ENCODE peak calls at places on chromosomes 16 and 17, in eight cellular contexts. I, U, A, N, R, Y, G and X are unnamed samples.

GRCh38 chr16:88977028-88977844 is at the start of gene CBFA2T3:
- DNase-seq in I (no peak), U (no peak), A (peak), N (no peak), R (peak), Y (peak), G (peak), X (peak)

GRCh38 chr17:12549499-12549901 is 116.2 kb upstream of the MYOCD start:
- DNase-seq in I (no peak), U (no peak), A (no peak), N (no peak), R (no peak), Y (no peak), G (no peak), X (no peak)

GRCh38 chr16:59614466-59615240 is 880.5 kb upstream of the GOT2 start:
- DNase-seq in I (no peak), U (no peak), A (no peak), N (no peak), R (no peak), Y (no peak), G (no peak), X (no peak)

GRCh38 chr16:70428178-70428998 is 10.5 kb downstream of the ST3GAL2 start:
- DNase-seq in I (peak), U (peak), A (peak), N (no peak), R (peak), Y (peak), G (peak), X (peak)

GRCh38 chr16:85239239-85239638 is 127.0 kb upstream of the CIBAR2 start:
- DNase-seq in I (no peak), U (no peak), A (no peak), N (no peak), R (no peak), Y (no peak), G (no peak), X (peak)

GRCh38 chr17:76772842-76773521 is 35.1 kb downstream of the MFSD11 start:
- DNase-seq in I (peak), U (no peak), A (no peak), N (no peak), R (peak), Y (no peak), G (no peak), X (no peak)

GRCh38 chr16:48911700-48912099 is 301.7 kb upstream of the N4BP1 start:
- DNase-seq in I (no peak), U (peak), A (no peak), N (no peak), R (peak), Y (no peak), G (no peak), X (no peak)

GRCh38 chr16:87344931-87345631 is 27.9 kb upstream of the C16orf95 start:
- DNase-seq in I (no peak), U (peak), A (peak), N (no peak), R (no peak), Y (no peak), G (peak), X (no peak)

GRCh38 chr17:81687770-81688541 is 4.1 kb downstream of the HGS start:
- DNase-seq in I (no peak), U (no peak), A (no peak), N (no peak), R (no peak), Y (no peak), G (no peak), X (no peak)

GRCh38 chr17:35460354-35460851 is 11.8 kb upstream of the SLFN13 start:
- DNase-seq in I (peak), U (peak), A (no peak), N (peak), R (no peak), Y (peak), G (peak), X (peak)

GRCh38 chr17:49252148-49252682 is 21.6 kb upstream of the PHOSPHO1 start:
- DNase-seq in I (peak), U (no peak), A (peak), N (no peak), R (peak), Y (no peak), G (peak), X (no peak)

GRCh38 chr17:2081564-2081963 is 26.7 kb downstream of the HIC1 start:
- DNase-seq in I (no peak), U (no peak), A (no peak), N (no peak), R (no peak), Y (no peak), G (no peak), X (no peak)
- H3K27ac ChIP-seq in I (peak), U (no peak), A (no peak), N (no peak), R (peak), Y (no peak), G (no peak), X (no peak)

DNA sequence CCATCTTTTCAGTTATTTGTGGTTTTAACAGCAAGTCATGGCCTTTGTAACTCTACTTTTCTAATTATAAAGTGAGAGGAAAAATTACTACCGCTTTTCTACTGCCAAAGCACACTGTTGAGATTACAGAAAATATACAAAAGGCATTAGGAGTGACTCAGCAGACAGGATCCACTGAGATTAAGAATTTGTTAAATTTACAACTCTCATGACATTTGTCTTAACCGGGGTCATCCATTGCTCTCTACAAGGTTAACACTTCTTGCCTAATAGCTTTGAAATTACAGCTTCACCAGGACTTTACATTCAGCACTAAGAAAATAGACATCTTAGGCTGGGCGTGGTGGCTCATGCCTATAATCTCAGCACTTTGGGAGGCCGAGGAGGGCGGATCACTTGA is 93.4 kb downstream of the SSH2 start:
- DNase-seq in I (no peak), U (no peak), A (no peak), N (no peak), R (peak), Y (no peak), G (no peak), X (no peak)
- H3K4me3 ChIP-seq in I (no peak), U (no peak), A (no peak), N (no peak), R (no peak), Y (no peak), G (no peak), X (no peak)

DNA sequence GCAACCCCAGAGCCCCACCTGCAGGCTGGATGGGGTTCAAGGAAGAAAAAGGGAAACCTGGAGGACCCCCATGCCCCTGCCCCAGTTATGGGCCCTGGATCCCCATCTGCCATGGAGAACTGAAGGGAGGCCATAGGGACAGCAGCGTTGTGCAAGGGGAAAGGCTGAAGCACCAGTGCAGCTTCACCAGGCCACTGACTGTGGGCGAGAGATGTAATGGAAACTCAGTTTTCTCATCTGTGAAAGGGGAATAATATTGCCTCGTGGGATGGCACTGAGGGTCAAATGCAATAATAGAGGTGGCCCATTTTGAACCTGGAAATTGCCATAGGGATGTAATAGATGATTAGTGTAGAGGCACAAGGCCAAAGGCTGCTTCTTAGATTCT is 9.9 kb upstream of the TSPOAP1 start:
- DNase-seq in I (no peak), U (no peak), A (no peak), N (no peak), R (no peak), Y (no peak), G (no peak), X (no peak)
- H3K27ac ChIP-seq in I (no peak), U (peak), A (peak), N (peak), R (peak), Y (no peak), G (peak), X (no peak)

GRCh38 chr17:57876866-57877237 is 27.0 kb upstream of the MRPS23 start:
- DNase-seq in I (no peak), U (no peak), A (no peak), N (no peak), R (no peak), Y (no peak), G (no peak), X (no peak)

GRCh38 chr17:57874434-57875108 is 24.7 kb upstream of the MRPS23 start:
- DNase-seq in I (peak), U (peak), A (no peak), N (peak), R (peak), Y (peak), G (peak), X (peak)

GRCh38 chr17:57874058-57874419 is 24.2 kb upstream of the MRPS23 start:
- DNase-seq in I (no peak), U (no peak), A (no peak), N (no peak), R (no peak), Y (no peak), G (no peak), X (no peak)

GRCh38 chr17:57876023-57876865 is 26.4 kb upstream of the MRPS23 start:
- DNase-seq in I (peak), U (peak), A (no peak), N (no peak), R (no peak), Y (no peak), G (no peak), X (no peak)

DNA sequence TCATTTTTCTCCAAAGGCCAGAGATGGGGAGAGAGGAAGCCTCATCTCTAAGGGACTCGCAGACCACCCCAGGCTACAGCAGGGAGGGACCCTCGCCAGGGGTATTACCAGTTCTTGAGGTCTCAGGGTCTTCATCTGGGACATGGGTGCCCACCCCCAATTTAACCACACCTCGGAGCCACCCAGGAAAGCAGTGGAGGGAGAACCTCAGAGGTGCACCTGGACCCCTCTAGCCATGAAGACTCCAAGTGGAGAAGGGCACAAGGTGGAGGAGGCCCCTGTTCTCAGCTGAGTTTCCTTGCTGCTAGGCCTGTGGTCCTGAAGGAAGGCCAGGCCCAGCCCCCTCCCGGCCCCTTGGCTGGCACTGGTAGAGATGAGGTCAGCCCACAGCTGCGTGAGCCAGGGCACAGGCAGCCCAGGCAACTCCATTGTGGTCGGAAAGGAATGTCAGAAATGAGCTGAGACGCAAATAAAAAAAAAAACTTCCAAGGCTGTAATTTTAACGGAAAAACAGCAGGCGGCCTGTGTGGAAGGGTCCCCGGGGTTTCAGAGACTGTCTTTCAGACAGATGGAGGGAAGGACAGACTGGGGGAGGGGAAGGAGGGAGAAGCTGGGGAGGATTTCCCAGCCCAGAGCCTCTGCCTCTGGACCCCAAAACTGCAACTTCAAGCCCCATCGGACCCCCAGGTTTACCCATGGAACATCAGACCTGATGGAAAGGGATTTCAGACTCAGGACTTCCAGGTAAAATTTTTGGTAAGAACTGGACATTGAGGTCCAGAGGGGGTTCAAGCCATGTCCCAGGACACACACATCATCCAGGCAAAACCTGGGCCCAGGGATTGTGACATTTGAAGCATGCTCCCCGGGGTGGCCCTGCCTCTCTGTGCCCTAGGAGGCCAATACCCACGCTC is 25.5 kb upstream of the MRPS23 start:
- DNase-seq in I (peak), U (peak), A (peak), N (peak), R (peak), Y (peak), G (peak), X (peak)
- H3K4me3 ChIP-seq in I (no peak), U (peak), A (no peak), N (no peak), R (no peak), Y (no peak), G (no peak), X (no peak)

GRCh38 chr17:83019376-83019775 is 60.0 kb upstream of the METRNL start:
- DNase-seq in I (no peak), U (no peak), A (no peak), N (no peak), R (no peak), Y (no peak), G (no peak), X (no peak)

GRCh38 chr17:83015511-83015910 is 63.9 kb upstream of the METRNL start:
- DNase-seq in I (no peak), U (no peak), A (no peak), N (no peak), R (no peak), Y (no peak), G (no peak), X (no peak)

GRCh38 chr17:83013779-83014117 is 65.7 kb upstream of the METRNL start:
- DNase-seq in I (no peak), U (no peak), A (no peak), N (no peak), R (no peak), Y (no peak), G (no peak), X (no peak)

GRCh38 chr17:83014297-83014696 is 65.1 kb upstream of the METRNL start:
- DNase-seq in I (no peak), U (no peak), A (no peak), N (no peak), R (no peak), Y (no peak), G (no peak), X (no peak)

DNA sequence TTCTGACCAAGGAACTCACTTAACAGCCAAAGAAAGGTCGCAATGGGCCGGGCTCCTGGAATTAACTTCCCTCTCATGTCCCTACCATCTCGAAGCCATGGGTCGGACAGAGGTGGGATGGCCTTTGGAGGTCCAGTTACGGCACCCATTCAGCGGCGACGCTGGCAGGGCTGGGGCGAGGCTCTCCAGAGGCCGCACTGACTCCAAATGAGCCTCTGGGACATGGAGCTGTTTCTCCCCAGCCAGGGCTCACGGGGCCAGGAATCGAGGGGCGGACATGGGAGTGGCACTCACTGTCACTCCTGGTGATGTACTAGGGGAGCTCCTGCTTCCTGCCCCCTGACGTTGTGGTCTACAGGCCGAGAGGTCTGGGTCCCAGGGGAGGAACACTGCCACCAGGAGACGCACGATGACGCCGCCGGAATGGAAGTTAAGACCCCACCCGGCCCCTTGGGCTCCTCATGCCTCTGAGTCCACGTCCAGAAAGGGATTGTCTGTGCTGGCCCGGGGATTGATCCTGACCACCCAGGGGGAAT is 60.7 kb upstream of the METRNL start:
- DNase-seq in I (no peak), U (no peak), A (no peak), N (no peak), R (no peak), Y (no peak), G (no peak), X (no peak)
- H3K27ac ChIP-seq in I (no peak), U (no peak), A (no peak), N (no peak), R (no peak), Y (no peak), G (no peak), X (no peak)

GRCh38 chr16:50992366-50993032 is 158.6 kb downstream of the SALL1 start:
- DNase-seq in I (no peak), U (no peak), A (no peak), N (no peak), R (no peak), Y (no peak), G (no peak), X (no peak)
- H3K4me3 ChIP-seq in I (no peak), U (no peak), A (no peak), N (no peak), R (no peak), Y (no peak), G (no peak), X (no peak)

GRCh38 chr16:56780646-56781045 is 50.7 kb downstream of the NUP93 start:
- DNase-seq in I (no peak), U (no peak), A (no peak), N (no peak), R (no peak), Y (no peak), G (no peak), X (no peak)
- H3K27ac ChIP-seq in I (no peak), U (no peak), A (no peak), N (no peak), R (no peak), Y (no peak), G (no peak), X (no peak)

DNA sequence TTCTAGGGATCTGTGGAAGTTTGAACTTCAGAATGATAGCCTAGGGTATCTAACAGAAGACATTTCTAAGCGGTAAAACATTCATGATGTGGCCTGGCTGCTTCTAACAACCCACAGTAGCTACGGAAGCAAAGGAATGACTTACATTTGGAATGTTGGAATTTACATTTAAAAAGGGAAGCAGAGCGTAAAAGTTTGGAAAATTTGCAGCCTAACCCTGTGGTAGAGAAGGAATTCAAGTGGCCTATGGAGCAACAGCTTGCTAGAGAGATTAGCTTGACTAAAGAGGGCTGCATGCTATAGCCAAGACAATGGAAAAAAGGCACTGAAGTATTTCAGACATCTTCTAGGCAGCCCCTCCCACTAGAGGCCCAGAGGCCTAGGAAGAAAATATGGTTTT is 50.1 kb downstream of the HNF1B start:
- DNase-seq in I (no peak), U (peak), A (no peak), N (no peak), R (no peak), Y (no peak), G (no peak), X (no peak)
- H3K4me3 ChIP-seq in I (no peak), U (no peak), A (no peak), N (no peak), R (no peak), Y (no peak), G (no peak), X (no peak)

GRCh38 chr17:6178959-6179358 is 108.8 kb downstream of the WSCD1 start:
- DNase-seq in I (no peak), U (no peak), A (no peak), N (no peak), R (no peak), Y (no peak), G (no peak), X (no peak)
- H3K27ac ChIP-seq in I (no peak), U (no peak), A (no peak), N (no peak), R (no peak), Y (no peak), G (no peak), X (no peak)